ENCODE peak calls at places on chromosomes 7 and 10, in nine cellular contexts. G, L, S, H, A, Q, M, P and B are unnamed samples.

GRCh38 chr7:47418910-47419309 is 163.0 kb downstream of the TNS3 start:
- DNase-seq in G (no peak), L (no peak), S (no peak), H (no peak), A (no peak), Q (no peak), M (no peak), P (no peak), B (no peak)

GRCh38 chr10:34637419-34637911 is 177.6 kb downstream of the PARD3 start:
- DNase-seq in G (peak), L (peak), S (peak), H (peak), A (peak), Q (peak), M (peak), P (peak), B (peak)

GRCh38 chr10:48603421-48604038 is 1.3 kb downstream of the ARHGAP22 start:
- DNase-seq in G (no peak), L (no peak), S (no peak), H (no peak), A (no peak), Q (no peak), M (no peak), P (no peak), B (no peak)

GRCh38 chr7:135774284-135774683 is 25.7 kb upstream of the FAM180A start:
- DNase-seq in G (no peak), L (no peak), S (peak), H (no peak), A (no peak), Q (no peak), M (no peak), P (no peak), B (no peak)

GRCh38 chr10:125159486-125159931 is 854 bp downstream of the CTBP2 start:
- DNase-seq in G (peak), L (no peak), S (peak), H (no peak), A (no peak), Q (no peak), M (no peak), P (no peak), B (no peak)

GRCh38 chr10:79308969-79309665 is 38.2 kb upstream of the PPIF start:
- DNase-seq in G (peak), L (no peak), S (no peak), H (no peak), A (no peak), Q (no peak), M (no peak), P (no peak), B (no peak)

GRCh38 chr10:48468130-48468790 is 136.6 kb downstream of the ARHGAP22 start:
- DNase-seq in G (no peak), L (no peak), S (peak), H (no peak), A (no peak), Q (no peak), M (no peak), P (no peak), B (no peak)

GRCh38 chr10:117718970-117719369 is 176.4 kb downstream of the EMX2 start:
- DNase-seq in G (no peak), L (no peak), S (no peak), H (no peak), A (no peak), Q (no peak), M (no peak), P (no peak), B (no peak)

GRCh38 chr10:3968727-3969126 is 183.7 kb upstream of the KLF6 start:
- DNase-seq in G (no peak), L (no peak), S (no peak), H (no peak), A (no peak), Q (no peak), M (no peak), P (no peak), B (no peak)

GRCh38 chr7:141153231-141153630 is 79.4 kb downstream of the TMEM178B start:
- DNase-seq in G (no peak), L (no peak), S (no peak), H (no peak), A (no peak), Q (no peak), M (no peak), P (no peak), B (no peak)

GRCh38 chr10:48451969-48452878 is 145.7 kb downstream of the MAPK8 start:
- DNase-seq in G (peak), L (no peak), S (no peak), H (no peak), A (no peak), Q (no peak), M (no peak), P (no peak), B (peak)

GRCh38 chr10:43294241-43294658 is 27.4 kb upstream of the RASGEF1A start:
- DNase-seq in G (no peak), L (no peak), S (no peak), H (no peak), A (no peak), Q (no peak), M (no peak), P (peak), B (peak)